ENCODE peak calls at places on chromosomes 5 and 9, in six cellular contexts. P is PC-3; Z is stomach; M is Peyer's patch; G is CD8-positive, alpha-beta T cell; L is lower lobe of right lung. B is an unnamed sample. For H3K4me1, the result is how much of the 10 kb centered on the place peaks cover.

GRCh38 chr5:126477281-126477680 is 54.1 kb downstream of the GRAMD2B start:
- DNase-seq in P (no peak), Z (no peak), M (no peak), G (no peak), L (no peak), B (no peak)

GRCh38 chr9:27784999-27785713 is 211.9 kb upstream of the C9orf72 start:
- DNase-seq in P (no peak), Z (no peak), M (no peak), G (no peak), L (no peak), B (peak)

GRCh38 chr5:51882647-51883046 is 499.4 kb downstream of the ISL1 start:
- DNase-seq in P (no peak), Z (no peak), M (no peak), G (no peak), L (no peak), B (no peak)

GRCh38 chr9:63816742-63817621 is 1468.0 kb downstream of the FOXD4L5 start:
- DNase-seq in P (peak), Z (peak), M (peak), G (peak), L (peak), B (peak)

GRCh38 chr9:7970666-7971335 is 171.2 kb upstream of the DMAC1 start:
- DNase-seq in P (no peak), Z (no peak), M (no peak), G (no peak), L (no peak), B (no peak)

GRCh38 chr9:37212435-37212834 is 92.1 kb downstream of the ZCCHC7 start:
- DNase-seq in P (no peak), Z (no peak), M (no peak), G (no peak), L (no peak), B (no peak)

GRCh38 chr9:126763130-126763764 is 41.6 kb upstream of the ZBTB43 start:
- DNase-seq in P (peak), Z (no peak), M (no peak), G (no peak), L (no peak), B (no peak)

GRCh38 chr5:88660947-88661869 is 221.8 kb downstream of the MEF2C start:
- DNase-seq in P (peak), Z (no peak), M (no peak), G (no peak), L (no peak), B (no peak)

GRCh38 chr9:37593877-37594448 is 1.6 kb upstream of the TOMM5 start:
- DNase-seq in P (no peak), Z (no peak), M (no peak), G (no peak), L (no peak), B (no peak)

GRCh38 chr9:126335837-126336236 is 9.2 kb downstream of the MVB12B start:
- DNase-seq in P (no peak), Z (no peak), M (no peak), G (no peak), L (no peak), B (no peak)

GRCh38 chr5:111399113-111399512 is 113.2 kb downstream of the STARD4 start:
- DNase-seq in P (no peak), Z (no peak), M (no peak), G (no peak), L (no peak), B (no peak)

GRCh38 chr9:79975471-79976316 is 403.9 kb downstream of the TLE4 start:
- DNase-seq in P (no peak), Z (no peak), M (no peak), G (no peak), L (no peak), B (no peak)
- TF ChIP-seq CTCF in P (no peak), Z (no peak), M (no peak), G (no peak), L (no peak), B (no peak)

GRCh38 chr9:3884736-3885135 is 358.9 kb upstream of the RFX3 start:
- DNase-seq in P (no peak), Z (no peak), M (no peak), G (no peak), L (no peak), B (no peak)
- H3K27ac ChIP-seq in P (no peak), Z (no peak), M (no peak), G (no peak), L (no peak), B (no peak)

GRCh38 chr5:167985373-167985772 is 306.1 kb upstream of the WWC1 start:
- DNase-seq in P (no peak), Z (no peak), M (no peak), G (no peak), L (no peak), B (no peak)
- H3K4me1 ChIP-seq in P (under half), Z (under half), M (under half), G (under half), L (under half), B (under half)

DNA sequence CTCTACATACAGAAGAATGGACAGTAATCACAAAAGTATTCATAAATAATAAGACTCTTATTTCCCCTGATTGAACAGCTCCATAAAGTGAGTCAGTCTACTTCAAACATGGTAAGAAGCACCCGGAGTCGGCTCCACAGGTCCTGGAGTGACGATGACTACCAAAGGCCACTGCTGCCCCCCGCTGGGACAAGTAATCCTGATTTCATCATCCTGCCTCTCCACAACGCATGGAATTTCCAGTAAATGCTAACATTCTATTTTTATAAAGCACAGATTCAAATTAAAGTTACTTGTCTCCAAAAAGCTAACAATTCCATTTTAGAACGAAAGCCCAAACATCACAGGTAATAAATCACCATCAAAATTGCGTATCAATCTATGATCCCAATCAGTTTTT is 16.2 kb downstream of the ATPSCKMT start:
- DNase-seq in P (peak), Z (no peak), M (no peak), G (no peak), L (no peak), B (peak)
- TF ChIP-seq CTCF in P (peak), Z (no peak), M (no peak), G (no peak), L (peak), B (peak)

GRCh38 chr9:131712151-131712716 is 27.6 kb downstream of the RAPGEF1 start:
- DNase-seq in P (no peak), Z (no peak), M (no peak), G (no peak), L (no peak), B (no peak)

GRCh38 chr9:131713016-131713415 is 26.9 kb downstream of the RAPGEF1 start:
- DNase-seq in P (no peak), Z (peak), M (no peak), G (no peak), L (no peak), B (no peak)

GRCh38 chr9:131714821-131715220 is 25.1 kb downstream of the RAPGEF1 start:
- DNase-seq in P (no peak), Z (no peak), M (no peak), G (no peak), L (no peak), B (no peak)

GRCh38 chr9:131715906-131716305 is 24.0 kb downstream of the RAPGEF1 start:
- DNase-seq in P (no peak), Z (no peak), M (no peak), G (no peak), L (no peak), B (no peak)

DNA sequence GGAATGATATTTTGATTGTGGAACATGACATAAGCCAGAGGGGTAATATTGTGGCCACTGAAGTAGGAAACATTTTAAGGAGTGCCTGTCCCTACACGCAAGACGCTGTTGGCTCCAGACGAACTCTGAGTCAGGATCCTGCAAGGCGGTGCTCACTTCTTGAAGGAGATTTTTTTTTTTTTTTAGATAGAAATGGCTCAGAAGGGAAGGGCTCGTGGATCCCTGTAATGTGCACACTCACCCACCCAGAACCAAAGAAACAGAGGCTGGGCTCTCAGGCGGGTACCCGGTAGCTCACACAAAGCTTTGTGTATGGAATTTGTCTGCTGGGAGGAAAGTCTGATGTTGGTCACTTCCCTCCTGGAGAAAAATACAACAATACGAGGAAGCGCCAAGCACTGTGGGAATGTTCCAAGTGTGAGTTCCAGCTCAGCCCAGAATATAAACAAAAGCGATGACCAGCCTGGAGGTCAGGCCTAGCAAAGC is 25.7 kb downstream of the RAPGEF1 start:
- DNase-seq in P (peak), Z (peak), M (no peak), G (no peak), L (peak), B (peak)
- H3K27ac ChIP-seq in P (peak), Z (peak), M (peak), G (no peak), L (peak), B (peak)

GRCh38 chr5:61450880-61451279 is 118.8 kb downstream of the ZSWIM6 start:
- DNase-seq in P (peak), Z (no peak), M (no peak), G (no peak), L (no peak), B (no peak)
- H3K4me1 ChIP-seq in P (under half), Z (under half), M (under half), G (under half), L (under half), B (under half)

GRCh38 chr5:181188700-181189362 is 16.2 kb downstream of the TRIM7 start:
- DNase-seq in P (peak), Z (peak), M (peak), G (peak), L (peak), B (no peak)
- TF ChIP-seq CTCF in P (no peak), Z (no peak), M (no peak), G (no peak), L (no peak), B (peak)

B was measured in foreskin keratinocyte.